ENCODE peak calls at places on chromosomes 6 and 20, in four cellular contexts. One of them, this sample, is unnamed.

GRCh38 chr6:33966536-33966935 is 162.7 kb upstream of the MLN start:
- DNase-seq in A549: no peak
- DNase-seq in IMR-90: no peak
- DNase-seq in HepG2: no peak
- DNase-seq in this sample: no peak

GRCh38 chr6:16494781-16495180 is 256.4 kb downstream of the GMPR start:
- DNase-seq in A549: no peak
- DNase-seq in IMR-90: peak; percentile 31
- DNase-seq in HepG2: no peak
- DNase-seq in this sample: no peak

GRCh38 chr20:43755851-43756250 is 29.0 kb upstream of the GTSF1L start:
- DNase-seq in A549: no peak
- DNase-seq in IMR-90: peak; percentile 74
- DNase-seq in HepG2: no peak
- DNase-seq in this sample: no peak

GRCh38 chr20:18913701-18914100 is 100.1 kb downstream of the SCP2D1 start:
- DNase-seq in A549: no peak
- DNase-seq in IMR-90: no peak
- DNase-seq in HepG2: no peak
- DNase-seq in this sample: no peak

GRCh38 chr20:14712302-14712739 is 374.9 kb upstream of the FLRT3 start:
- DNase-seq in A549: peak; percentile 62
- DNase-seq in IMR-90: peak; percentile 67
- DNase-seq in HepG2: no peak
- DNase-seq in this sample: no peak

GRCh38 chr6:110549277-110549676 is 72.9 kb upstream of the SLC22A16 start:
- DNase-seq in A549: no peak
- DNase-seq in IMR-90: no peak
- DNase-seq in HepG2: no peak
- DNase-seq in this sample: no peak

GRCh38 chr20:19382371-19382770 is 169.9 kb downstream of the SLC24A3 start:
- DNase-seq in A549: no peak
- DNase-seq in IMR-90: no peak
- DNase-seq in HepG2: no peak
- DNase-seq in this sample: no peak

GRCh38 chr6:113855500-113856010 is 1.6 kb upstream of the MARCKS start:
- DNase-seq in A549: peak; percentile 7
- DNase-seq in IMR-90: peak; percentile 55
- DNase-seq in HepG2: no peak
- DNase-seq in this sample: peak; percentile 17

GRCh38 chr6:127249619-127250018 is 17.0 kb upstream of the RNF146 start:
- DNase-seq in A549: no peak
- DNase-seq in IMR-90: no peak
- DNase-seq in HepG2: no peak
- DNase-seq in this sample: no peak

GRCh38 chr6:81450180-81450579 is 302.3 kb downstream of the TENT5A start:
- DNase-seq in A549: no peak
- DNase-seq in IMR-90: peak; percentile 67
- DNase-seq in HepG2: peak; percentile 15
- DNase-seq in this sample: no peak

GRCh38 chr20:61303675-61304074 is 51.6 kb downstream of the CDH4 start:
- DNase-seq in A549: no peak
- DNase-seq in IMR-90: no peak
- DNase-seq in HepG2: no peak
- DNase-seq in this sample: no peak

GRCh38 chr6:88380618-88381288 is 214.6 kb upstream of the CNR1 start:
- DNase-seq in A549: no peak
- DNase-seq in IMR-90: no peak
- DNase-seq in HepG2: no peak
- DNase-seq in this sample: no peak

GRCh38 chr6:5992551-5993225 is 14.0 kb downstream of the NRN1 start:
- DNase-seq in A549: no peak
- DNase-seq in IMR-90: no peak
- DNase-seq in HepG2: no peak
- DNase-seq in this sample: no peak

GRCh38 chr6:139416146-139416545 is 41.7 kb upstream of the CITED2 start:
- DNase-seq in A549: no peak
- DNase-seq in IMR-90: peak; percentile 68
- DNase-seq in HepG2: no peak
- DNase-seq in this sample: no peak

GRCh38 chr20:47318596-47319516 is 37.6 kb downstream of the ZMYND8 start:
- DNase-seq in A549: peak; percentile 49
- DNase-seq in IMR-90: peak; percentile 69
- DNase-seq in HepG2: peak; percentile 62
- DNase-seq in this sample: peak; percentile 40

GRCh38 chr6:139325003-139325600 is 33.3 kb upstream of the TXLNB start:
- DNase-seq in A549: no peak
- DNase-seq in IMR-90: no peak
- DNase-seq in HepG2: no peak
- DNase-seq in this sample: no peak

GRCh38 chr6:106381223-106381622 is 20.7 kb downstream of the CRYBG1 start:
- DNase-seq in A549: no peak
- DNase-seq in IMR-90: no peak
- DNase-seq in HepG2: no peak
- DNase-seq in this sample: no peak

GRCh38 chr6:142357879-142358278 is 56.1 kb downstream of the ADGRG6 start:
- DNase-seq in A549: no peak
- DNase-seq in IMR-90: peak; percentile 71
- DNase-seq in HepG2: no peak
- DNase-seq in this sample: no peak

GRCh38 chr20:23116301-23117089 is 30.4 kb upstream of the CD93 start:
- DNase-seq in A549: no peak
- DNase-seq in IMR-90: peak; percentile 47
- DNase-seq in HepG2: peak; percentile 25
- DNase-seq in this sample: no peak

GRCh38 chr6:134310817-134311216 is 7.1 kb downstream of the SGK1 start:
- DNase-seq in A549: no peak
- DNase-seq in IMR-90: no peak
- DNase-seq in HepG2: no peak
- DNase-seq in this sample: no peak

GRCh38 chr20:53829086-53829703 is 235.6 kb upstream of the ZNF217 start:
- DNase-seq in A549: peak; percentile 77
- DNase-seq in IMR-90: peak; percentile 97
- DNase-seq in HepG2: no peak
- DNase-seq in this sample: no peak

GRCh38 chr6:145963216-145964068 is 716 bp downstream of the SHPRH start:
- DNase-seq in A549: peak; percentile 38
- DNase-seq in IMR-90: peak; percentile 43
- DNase-seq in HepG2: no peak
- DNase-seq in this sample: peak; percentile 66

GRCh38 chr6:111985202-111985731 is 68.6 kb upstream of the CCN6 start:
- DNase-seq in A549: no peak
- DNase-seq in IMR-90: peak; percentile 96
- DNase-seq in HepG2: no peak
- DNase-seq in this sample: no peak

GRCh38 chr20:35546127-35546526 is 4.2 kb downstream of the ERGIC3 start:
- DNase-seq in A549: no peak
- DNase-seq in IMR-90: no peak
- DNase-seq in HepG2: no peak
- DNase-seq in this sample: no peak

GRCh38 chr6:123848347-123848746 is 44.7 kb downstream of the NKAIN2 start:
- DNase-seq in A549: no peak
- DNase-seq in IMR-90: no peak
- DNase-seq in HepG2: no peak
- DNase-seq in this sample: no peak

GRCh38 chr6:122839477-122839876 is 50.4 kb downstream of the SMPDL3A start:
- DNase-seq in A549: peak; percentile 60
- DNase-seq in IMR-90: peak; percentile 50
- DNase-seq in HepG2: peak; percentile 64
- DNase-seq in this sample: peak; percentile 76

GRCh38 chr6:42405025-42405424 is 46.7 kb downstream of the TRERF1 start:
- DNase-seq in A549: no peak
- DNase-seq in IMR-90: peak; percentile 86
- DNase-seq in HepG2: no peak
- DNase-seq in this sample: no peak

GRCh38 chr6:53979468-53980067 is 131.7 kb upstream of the MLIP start:
- DNase-seq in A549: peak; percentile 11
- DNase-seq in IMR-90: peak; percentile 61
- DNase-seq in HepG2: peak; percentile 43
- DNase-seq in this sample: peak; percentile 52

GRCh38 chr6:169075211-169075621 is 178.4 kb downstream of the THBS2 start:
- DNase-seq in A549: no peak
- DNase-seq in IMR-90: peak; percentile 89
- DNase-seq in HepG2: no peak
- DNase-seq in this sample: no peak

GRCh38 chr20:59403962-59404314 is 103.5 kb downstream of the EDN3 start:
- DNase-seq in A549: no peak
- DNase-seq in IMR-90: no peak
- DNase-seq in HepG2: no peak
- DNase-seq in this sample: no peak

GRCh38 chr6:111792914-111793700 is 80.1 kb downstream of the FYN start:
- DNase-seq in A549: no peak
- DNase-seq in IMR-90: no peak
- DNase-seq in HepG2: peak; percentile 28
- DNase-seq in this sample: no peak

GRCh38 chr20:61295726-61296628 is 43.9 kb downstream of the CDH4 start:
- DNase-seq in A549: no peak
- DNase-seq in IMR-90: no peak
- DNase-seq in HepG2: no peak
- DNase-seq in this sample: no peak

GRCh38 chr20:58646703-58647102 is 4.4 kb upstream of the STX16 start:
- DNase-seq in A549: no peak
- DNase-seq in IMR-90: no peak
- DNase-seq in HepG2: no peak
- DNase-seq in this sample: no peak

GRCh38 chr20:25055711-25056492 is 2.0 kb downstream of the ACSS1 start:
- DNase-seq in A549: no peak
- DNase-seq in IMR-90: peak; percentile 4
- DNase-seq in HepG2: no peak
- DNase-seq in this sample: no peak

DNA sequence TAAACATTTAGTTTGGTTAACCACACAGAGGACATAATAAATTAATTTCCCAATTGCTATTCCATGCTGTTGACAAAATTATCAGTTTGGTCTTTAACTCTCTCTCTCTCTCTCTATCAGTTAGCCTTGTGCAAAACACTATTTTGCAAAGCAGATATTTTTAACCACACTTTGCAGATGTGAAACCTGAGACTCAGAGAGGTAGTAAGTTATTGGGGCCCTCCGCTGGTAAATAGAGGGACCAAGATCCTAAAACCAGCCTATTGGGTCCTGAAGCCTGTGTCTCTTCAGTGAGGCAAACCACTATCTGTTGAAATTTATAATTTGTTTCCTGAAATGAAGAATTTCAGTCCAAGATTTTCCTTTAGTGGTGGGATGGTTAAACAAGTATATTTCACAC is 231.0 kb downstream of the SOD2 start:
- DNase-seq in A549: no peak
- DNase-seq in IMR-90: no peak
- DNase-seq in HepG2: no peak
- DNase-seq in this sample: no peak
- TF ChIP-seq BHLHE40 in A549: no peak
- TF ChIP-seq BHLHE40 in IMR-90: no peak
- TF ChIP-seq BHLHE40 in HepG2: no peak
- TF ChIP-seq BHLHE40 in this sample: no peak

DNA sequence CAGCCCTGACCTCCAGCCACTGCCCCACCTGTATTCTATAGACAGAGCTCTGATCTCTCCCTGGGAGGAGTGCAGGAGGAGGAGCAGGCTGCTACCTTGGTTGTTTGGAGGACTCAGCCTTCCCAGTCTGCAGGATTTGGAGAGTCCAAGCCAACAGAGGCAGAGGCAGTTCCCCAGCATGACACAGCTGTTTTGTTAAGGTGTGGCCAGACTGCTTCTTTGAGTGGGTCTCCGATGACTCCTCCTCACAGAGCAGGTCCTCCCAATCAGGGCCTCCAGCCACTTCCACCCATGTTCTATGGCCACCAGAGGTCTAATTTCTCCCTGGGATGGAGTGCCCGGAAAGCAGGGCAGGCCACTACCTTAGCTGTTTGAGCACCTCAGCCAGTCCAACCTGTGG is 203.5 kb downstream of the HACE1 start:
- DNase-seq in A549: no peak
- DNase-seq in IMR-90: no peak
- DNase-seq in HepG2: no peak
- DNase-seq in this sample: no peak
- TF ChIP-seq BHLHE40 in A549: no peak
- TF ChIP-seq BHLHE40 in IMR-90: no peak
- TF ChIP-seq BHLHE40 in HepG2: no peak
- TF ChIP-seq BHLHE40 in this sample: no peak

GRCh38 chr6:7725412-7725811 is 487 bp upstream of the BMP6 start:
- DNase-seq in A549: no peak
- DNase-seq in IMR-90: no peak
- DNase-seq in HepG2: no peak
- DNase-seq in this sample: no peak

GRCh38 chr6:7727951-7728854 is 2.3 kb downstream of the BMP6 start:
- DNase-seq in A549: peak; percentile 34
- DNase-seq in IMR-90: no peak
- DNase-seq in HepG2: no peak
- DNase-seq in this sample: peak; percentile 42

GRCh38 chr6:7727150-7727950 is 1.5 kb downstream of the BMP6 start:
- DNase-seq in A549: peak; percentile 26
- DNase-seq in IMR-90: no peak
- DNase-seq in HepG2: no peak
- DNase-seq in this sample: peak; percentile 27

GRCh38 chr6:7725849-7726415 is at the start of gene BMP6:
- DNase-seq in A549: peak; percentile 93
- DNase-seq in IMR-90: peak; percentile 79
- DNase-seq in HepG2: peak; percentile 67
- DNase-seq in this sample: peak; percentile 94

DNA sequence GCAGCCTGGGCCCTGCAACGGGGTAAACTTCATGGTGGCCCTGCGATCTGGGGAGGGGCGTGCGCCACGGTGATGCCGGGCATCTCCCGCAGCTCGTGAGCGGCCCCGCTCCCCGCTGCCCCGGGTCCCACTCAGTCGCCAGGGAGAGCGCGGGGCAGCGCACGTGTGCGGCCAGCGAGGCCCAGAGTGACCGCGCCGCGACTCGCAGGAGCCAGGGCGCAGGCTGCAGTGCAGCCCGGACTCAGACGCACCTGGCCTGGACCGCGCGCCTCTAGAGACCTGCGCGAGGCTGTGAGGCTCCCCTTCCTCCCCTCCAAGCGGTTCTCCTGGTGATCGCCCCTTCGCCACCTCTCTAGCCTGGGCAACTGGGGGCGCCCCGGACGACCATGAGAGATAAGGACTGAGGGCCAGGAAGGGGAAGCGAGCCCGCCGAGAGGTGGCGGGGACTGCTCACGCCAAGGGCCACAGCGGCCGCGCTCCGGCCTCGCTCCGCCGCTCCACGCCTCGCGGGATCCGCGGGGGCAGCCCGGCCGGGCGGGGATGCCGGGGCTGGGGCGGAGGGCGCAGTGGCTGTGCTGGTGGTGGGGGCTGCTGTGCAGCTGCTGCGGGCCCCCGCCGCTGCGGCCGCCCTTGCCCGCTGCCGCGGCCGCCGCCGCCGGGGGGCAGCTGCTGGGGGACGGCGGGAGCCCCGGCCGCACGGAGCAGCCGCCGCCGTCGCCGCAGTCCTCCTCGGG is 684 bp downstream of the BMP6 start:
- DNase-seq in A549: peak; percentile 19
- DNase-seq in IMR-90: no peak
- DNase-seq in HepG2: no peak
- DNase-seq in this sample: peak; percentile 36
- TF ChIP-seq BHLHE40 in A549: no peak
- TF ChIP-seq BHLHE40 in IMR-90: no peak
- TF ChIP-seq BHLHE40 in HepG2: no peak
- TF ChIP-seq BHLHE40 in this sample: no peak

GRCh38 chr20:49097159-49097558 is 51.0 kb downstream of the CSE1L start:
- DNase-seq in A549: no peak
- DNase-seq in IMR-90: no peak
- DNase-seq in HepG2: no peak
- DNase-seq in this sample: no peak
- TF ChIP-seq BHLHE40 in A549: no peak
- TF ChIP-seq BHLHE40 in IMR-90: no peak
- TF ChIP-seq BHLHE40 in HepG2: no peak
- TF ChIP-seq BHLHE40 in this sample: no peak

GRCh38 chr20:57426156-57426769 is 35.1 kb downstream of the RBM38 start:
- DNase-seq in A549: no peak
- DNase-seq in IMR-90: no peak
- DNase-seq in HepG2: no peak
- DNase-seq in this sample: no peak
- TF ChIP-seq BHLHE40 in A549: no peak
- TF ChIP-seq BHLHE40 in IMR-90: no peak
- TF ChIP-seq BHLHE40 in HepG2: no peak
- TF ChIP-seq BHLHE40 in this sample: no peak